ENCODE peak calls at places on chromosomes 3 and 15, in four cellular contexts. E is mesendoderm, I is IMR-90, C is H9. H is an unnamed sample.

GRCh38 chr3:21734746-21735145 is 16.3 kb downstream of the ZNF385D start:
- DNase-seq in C (no peak), E (no peak), I (no peak), H (no peak)

GRCh38 chr3:138296639-138297038 is 33.0 kb downstream of the NME9 start:
- DNase-seq in I (no peak), C (no peak), E (no peak), H (no peak)

GRCh38 chr3:187122261-187122660 is 17.0 kb downstream of the RPL39L start:
- DNase-seq in C (no peak), E (no peak), I (peak; percentile 31), H (no peak)

GRCh38 chr3:65398953-65399352 is 639.8 kb downstream of the MAGI1 start:
- DNase-seq in E (no peak), C (no peak), I (peak; percentile 58), H (no peak)

GRCh38 chr3:51311055-51311454 is 74.0 kb upstream of the MANF start:
- DNase-seq in I (peak; percentile 33), E (peak; percentile 55), C (no peak), H (no peak)

GRCh38 chr3:17301271-17301670 is 416.5 kb downstream of the PLCL2 start:
- DNase-seq in E (no peak), C (no peak), I (no peak), H (no peak)

GRCh38 chr3:127734754-127735473 is 62.2 kb downstream of the ABTB1 start:
- DNase-seq in E (peak; percentile 90), C (no peak), I (peak; percentile 98), H (no peak)

GRCh38 chr3:45571969-45572368 is 22.6 kb upstream of the LIMD1 start:
- DNase-seq in C (no peak), I (no peak), E (peak; percentile 48), H (no peak)

GRCh38 chr3:98021821-98022220 is 13.3 kb downstream of the GABRR3 start:
- DNase-seq in E (no peak), I (peak; percentile 63), C (no peak), H (no peak)

GRCh38 chr3:21573291-21573690 is 177.7 kb downstream of the ZNF385D start:
- DNase-seq in E (no peak), I (peak; percentile 1), C (no peak), H (no peak)

GRCh38 chr3:141050913-141051632 is at the start of gene SPSB4:
- DNase-seq in C (peak; percentile 93), E (peak; percentile 97), I (peak; percentile 27), H (peak; percentile 92)

GRCh38 chr15:82647045-82647834 is at the start of gene CPEB1:
- DNase-seq in C (peak; percentile 52), I (peak; percentile 30), E (peak; percentile 32), H (no peak)

GRCh38 chr15:42490246-42490742 is 647 bp downstream of the ZNF106 start:
- DNase-seq in C (no peak), E (no peak), I (peak; percentile 4), H (no peak)

GRCh38 chr3:167887096-167887495 is 151.6 kb downstream of the SERPINI1 start:
- DNase-seq in I (peak; percentile 4), C (no peak), E (no peak), H (no peak)

GRCh38 chr3:129059311-129059975 is 1.1 kb upstream of the GP9 start:
- DNase-seq in E (no peak), C (no peak), I (no peak), H (no peak)

DNA sequence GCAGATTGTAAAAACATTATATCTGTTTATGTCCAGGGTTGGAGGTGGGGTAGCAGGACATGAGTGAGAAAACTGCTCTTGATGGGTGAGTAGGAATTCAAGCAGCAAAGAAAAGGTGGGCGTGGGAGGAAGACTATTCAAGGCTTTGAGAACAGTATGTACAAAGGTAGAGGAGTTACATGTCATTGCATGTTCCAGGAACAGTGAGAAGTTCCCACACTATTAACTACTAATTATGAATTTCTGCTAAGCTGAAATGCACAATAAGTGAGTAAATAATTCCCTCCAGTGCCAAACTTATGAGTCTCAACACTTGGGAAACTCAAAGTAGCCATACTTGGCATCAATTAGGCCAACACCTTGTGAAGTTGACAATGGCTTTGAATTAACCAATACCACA is 80.1 kb downstream of the SRGAP3 start:
- DNase-seq in I (no peak), C (no peak), E (no peak), H (no peak)
- H2BK120ac ChIP-seq in I (no peak overlapping the region), C (no peak overlapping the region), E (no peak overlapping the region), H (no peak overlapping the region)

GRCh38 chr15:20356444-20357138 is 185.0 kb downstream of the GOLGA6L6 start:
- DNase-seq in I (no peak), E (peak; percentile 50), C (peak; percentile 60), H (peak; percentile 35)
- H2BK120ac ChIP-seq in I (no peak overlapping the region), E (no peak overlapping the region), C (no peak overlapping the region), H (no peak overlapping the region)

GRCh38 chr3:189839576-189839975 is 208.4 kb downstream of the TP63 start:
- DNase-seq in E (no peak), I (peak; percentile 60), C (no peak), H (no peak)

GRCh38 chr3:189838291-189838690 is 207.1 kb downstream of the TP63 start:
- DNase-seq in I (no peak), C (no peak), E (no peak), H (no peak)

GRCh38 chr3:189842681-189843602 is 211.8 kb downstream of the TP63 start:
- DNase-seq in I (no peak), C (peak; percentile 30), E (no peak), H (no peak)

GRCh38 chr3:189845069-189845468 is 213.9 kb downstream of the TP63 start:
- DNase-seq in C (no peak), I (no peak), E (no peak), H (no peak)

DNA sequence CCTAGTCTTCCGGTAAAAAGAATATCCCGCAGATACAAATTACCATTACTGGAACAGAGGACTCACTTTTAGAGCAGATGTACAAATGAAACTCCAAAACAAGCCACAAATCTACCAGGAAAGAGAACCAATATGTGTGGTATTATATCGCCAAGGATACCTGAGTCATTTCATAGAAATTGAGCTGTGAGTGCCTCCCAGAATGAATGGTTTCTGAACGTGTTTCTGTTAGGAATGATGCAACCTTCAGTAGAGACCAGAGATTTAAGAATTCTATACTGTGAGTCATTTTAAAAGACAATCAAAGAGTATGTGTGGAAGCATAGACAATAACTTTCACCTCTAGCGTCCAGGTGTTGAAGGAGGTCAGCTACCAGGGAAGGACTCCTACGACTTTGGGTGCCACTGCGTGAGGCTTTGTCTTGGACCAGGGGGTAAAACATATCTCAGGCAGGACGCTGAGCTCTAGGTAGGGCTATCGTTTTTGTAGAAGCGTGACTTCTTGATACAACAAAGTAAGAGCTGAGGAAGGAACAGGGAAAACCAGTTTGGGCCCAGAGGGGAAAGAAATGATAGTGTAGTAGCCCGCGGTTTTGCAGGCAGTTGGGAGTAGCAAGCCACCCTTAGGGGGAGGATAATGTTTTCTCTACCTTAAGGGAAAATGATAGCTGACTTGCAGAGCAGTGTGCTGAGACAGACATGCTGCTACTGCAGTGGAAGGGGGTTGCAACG is 210.5 kb downstream of the TP63 start:
- DNase-seq in C (no peak), I (peak; percentile 64), E (no peak), H (no peak)
- H2BK120ac ChIP-seq in C (no peak overlapping the region), I (no peak overlapping the region), E (no peak overlapping the region), H (no peak overlapping the region)

GRCh38 chr3:112670824-112671223 is 29.9 kb upstream of the CCDC80 start:
- DNase-seq in C (no peak), E (no peak), I (no peak), H (no peak)
- H2BK120ac ChIP-seq in C (no peak overlapping the region), E (no peak overlapping the region), I (peak overlapping the region; percentile 97), H (no peak overlapping the region)

GRCh38 chr15:29674661-29675533 is 147.4 kb downstream of the TJP1 start:
- DNase-seq in I (peak; percentile 23), C (peak; percentile 95), E (peak; percentile 86), H (peak; percentile 76)
- H2BK120ac ChIP-seq in I (peak overlapping the region; percentile 17), C (no peak overlapping the region), E (peak overlapping the region; percentile 0), H (peak overlapping the region; percentile 97)

GRCh38 chr3:48086736-48087470 is 70.7 kb upstream of the MAP4 start:
- DNase-seq in E (no peak), I (peak; percentile 89), C (no peak), H (no peak)

GRCh38 chr3:48090166-48090939 is 74.1 kb upstream of the MAP4 start:
- DNase-seq in E (peak; percentile 63), C (no peak), I (no peak), H (no peak)

GRCh38 chr3:48088056-48088748 is 72.0 kb upstream of the MAP4 start:
- DNase-seq in I (no peak), E (peak; percentile 66), C (peak; percentile 38), H (peak; percentile 30)

GRCh38 chr3:48092270-48092669 is 76.1 kb upstream of the MAP4 start:
- DNase-seq in E (no peak), C (no peak), I (no peak), H (no peak)

DNA sequence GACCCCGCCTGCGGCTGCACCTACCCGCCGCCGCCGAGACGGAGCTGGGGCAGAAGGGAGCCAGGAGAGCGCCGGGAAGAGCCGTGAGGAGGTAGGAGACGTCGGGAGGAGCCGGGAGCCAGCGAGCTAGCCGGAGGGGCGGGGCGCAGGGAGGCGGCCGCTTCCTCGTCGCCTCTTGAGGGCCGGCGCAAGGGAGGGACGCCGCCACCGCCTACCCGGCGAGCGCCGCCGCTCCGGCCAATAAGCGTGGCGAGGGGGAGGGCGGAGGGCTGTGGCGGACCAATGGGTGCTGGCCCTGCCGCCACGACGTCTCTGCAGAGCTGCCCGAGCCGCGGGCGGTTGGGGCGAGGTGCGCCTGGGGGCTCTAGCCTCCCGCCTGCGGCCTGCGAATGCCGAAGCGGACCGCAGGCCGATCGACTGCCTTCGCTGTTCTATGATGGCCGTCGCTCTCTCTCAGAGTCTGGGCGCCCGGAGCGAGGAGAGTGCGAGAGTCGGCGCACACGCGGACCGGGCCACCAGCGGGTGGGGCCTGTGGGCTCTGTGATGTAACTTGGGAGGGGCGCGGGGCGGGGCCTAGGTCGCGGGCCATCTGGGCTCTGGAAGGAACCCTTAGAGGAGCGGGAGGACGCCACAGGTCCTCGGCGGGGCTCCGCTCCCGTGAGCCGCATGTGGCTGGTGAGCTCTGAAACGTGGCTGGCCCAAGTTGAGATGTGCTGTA is 72.7 kb upstream of the MAP4 start:
- DNase-seq in C (peak; percentile 98), E (peak; percentile 99), I (peak; percentile 95), H (peak; percentile 98)
- H2BK120ac ChIP-seq in C (peak overlapping the region; percentile 41), E (peak overlapping the region; percentile 90), I (peak overlapping the region; percentile 96), H (no peak overlapping the region)

GRCh38 chr15:65610871-65611718 is at the start of gene INTS14:
- DNase-seq in C (peak; percentile 98), E (peak; percentile 98), I (peak; percentile 95), H (peak; percentile 94)
- H2BK120ac ChIP-seq in C (no peak within 1 kb of the TSS), E (no peak within 1 kb of the TSS), I (peak within 1 kb of the TSS; percentile 78), H (no peak within 1 kb of the TSS)

GRCh38 chr15:48616216-48616615 is 29.3 kb downstream of the FBN1 start:
- DNase-seq in I (peak; percentile 63), C (no peak), E (no peak), H (no peak)
- H2BK120ac ChIP-seq in I (no peak overlapping the region), C (no peak overlapping the region), E (no peak overlapping the region), H (no peak overlapping the region)

GRCh38 chr15:31389576-31389975 is 62.9 kb downstream of the KLF13 start:
- DNase-seq in I (no peak), C (no peak), E (no peak), H (no peak)
- H2BK120ac ChIP-seq in I (no peak overlapping the region), C (no peak overlapping the region), E (no peak overlapping the region), H (no peak overlapping the region)

H was measured in neuronal stem cell.